ENCODE peak calls at places on chromosomes 4 and X, in eight cellular contexts. L, N, Z, W, I, C, A and X are unnamed samples.
A peak's percentile ranks its signal among the peaks of the same experiment; 100 is the strongest.

GRCh38 chr4:119228406-119228805 is 15.9 kb downstream of the USP53 start:
- DNase-seq in L (no peak), N (no peak), Z (no peak), W (no peak), I (no peak), C (no peak), A (no peak), X (no peak)

GRCh38 chrX:94053575-94053974 is 379.6 kb downstream of the FAM133A start:
- DNase-seq in L (peak; percentile 4), N (no peak), Z (no peak), W (no peak), I (no peak), C (no peak), A (no peak), X (no peak)

GRCh38 chrX:4435905-4436304 is 722.5 kb upstream of the PRKX start:
- DNase-seq in L (no peak), N (no peak), Z (no peak), W (no peak), I (no peak), C (no peak), A (no peak), X (no peak)

GRCh38 chr4:88957570-88957969 is 99.4 kb downstream of the FAM13A start:
- DNase-seq in L (no peak), N (no peak), Z (no peak), W (no peak), I (no peak), C (peak; percentile 34), A (no peak), X (no peak)

GRCh38 chr4:103008875-103009729 is 10.4 kb downstream of the SLC9B1 start:
- DNase-seq in L (peak; percentile 75), N (peak; percentile 63), Z (no peak), W (peak; percentile 25), I (peak; percentile 41), C (peak; percentile 83), A (peak; percentile 31), X (peak; percentile 46)

GRCh38 chrX:133699023-133699728 is 283.9 kb upstream of the GPC4 start:
- DNase-seq in L (no peak), N (no peak), Z (no peak), W (no peak), I (no peak), C (peak; percentile 15), A (no peak), X (no peak)

GRCh38 chrX:69603566-69604194 is 12.2 kb upstream of the EDA start:
- DNase-seq in L (no peak), N (no peak), Z (no peak), W (no peak), I (peak; percentile 89), C (peak; percentile 33), A (no peak), X (no peak)

GRCh38 chrX:9456250-9457074 is 8.4 kb upstream of the TBL1X start:
- DNase-seq in L (no peak), N (no peak), Z (peak; percentile 63), W (no peak), I (no peak), C (no peak), A (no peak), X (no peak)

GRCh38 chrX:9876205-9876604 is 90.0 kb downstream of the SHROOM2 start:
- DNase-seq in L (no peak), N (no peak), Z (no peak), W (no peak), I (no peak), C (no peak), A (no peak), X (no peak)

GRCh38 chr4:87819281-87819919 is 13.4 kb upstream of the MEPE start:
- DNase-seq in L (peak; percentile 93), N (no peak), Z (no peak), W (no peak), I (no peak), C (peak; percentile 80), A (no peak), X (peak; percentile 89)

GRCh38 chrX:100654256-100654655 is 10.3 kb downstream of the SRPX2 start:
- DNase-seq in L (no peak), N (no peak), Z (no peak), W (no peak), I (peak; percentile 67), C (peak; percentile 64), A (no peak), X (no peak)

GRCh38 chr4:85228264-85228663 is 246.7 kb upstream of the ARHGAP24 start:
- DNase-seq in L (peak; percentile 3), N (no peak), Z (no peak), W (no peak), I (no peak), C (no peak), A (no peak), X (no peak)

GRCh38 chr4:112702892-112703291 is 65.9 kb downstream of the LARP7 start:
- DNase-seq in L (no peak), N (no peak), Z (no peak), W (no peak), I (no peak), C (peak; percentile 4), A (peak; percentile 20), X (no peak)

GRCh38 chrX:84737471-84737871 is 235.2 kb upstream of the HDX start:
- DNase-seq in L (peak; percentile 79), N (no peak), Z (no peak), W (no peak), I (no peak), C (peak; percentile 78), A (no peak), X (no peak)

GRCh38 chr4:8688908-8689445 is 96.4 kb downstream of the CPZ start:
- DNase-seq in L (no peak), N (no peak), Z (no peak), W (no peak), I (no peak), C (no peak), A (no peak), X (no peak)

GRCh38 chrX:35025820-35026219 is 83.2 kb downstream of the FAM47B start:
- DNase-seq in L (no peak), N (no peak), Z (no peak), W (no peak), I (no peak), C (no peak), A (no peak), X (no peak)

GRCh38 chr4:109298279-109299010 is 4.0 kb downstream of the COL25A1 start:
- DNase-seq in L (peak; percentile 19), N (peak; percentile 6), Z (no peak), W (no peak), I (peak; percentile 7), C (no peak), A (no peak), X (no peak)

GRCh38 chr4:54228064-54228527 is 997 bp upstream of the PDGFRA start:
- DNase-seq in L (peak; percentile 84), N (peak; percentile 33), Z (peak; percentile 72), W (peak; percentile 70), I (no peak), C (peak; percentile 84), A (no peak), X (peak; percentile 57)

GRCh38 chrX:134776844-134777370 is 118.6 kb upstream of the PLAC1 start:
- DNase-seq in L (no peak), N (no peak), Z (no peak), W (no peak), I (no peak), C (no peak), A (no peak), X (no peak)